ENCODE peak calls at places on chromosomes 11 and 22, in five cellular contexts. One of them, this sample, is unnamed.

GRCh38 chr11:117900144-117900651 is 23.7 kb upstream of the FXYD6 start:
- DNase-seq in IMR-90: no peak
- DNase-seq in caudate nucleus: no peak
- DNase-seq in aorta: no peak
- DNase-seq in left ventricle myocardium inferior: no peak
- DNase-seq in this sample: no peak

GRCh38 chr22:41397143-41397811 is 15.5 kb downstream of the TEF start:
- DNase-seq in left ventricle myocardium inferior: no peak
- DNase-seq in IMR-90: no peak
- DNase-seq in aorta: no peak
- DNase-seq in caudate nucleus: no peak
- DNase-seq in this sample: no peak

GRCh38 chr11:22829231-22830081 is at the start of gene SVIP:
- DNase-seq in aorta: peak
- DNase-seq in caudate nucleus: peak
- DNase-seq in IMR-90: peak
- DNase-seq in left ventricle myocardium inferior: peak
- DNase-seq in this sample: peak

GRCh38 chr11:93591247-93591898 is 48.2 kb upstream of the SMCO4 start:
- DNase-seq in left ventricle myocardium inferior: no peak
- DNase-seq in IMR-90: peak
- DNase-seq in caudate nucleus: no peak
- DNase-seq in aorta: no peak
- DNase-seq in this sample: no peak

GRCh38 chr22:34414467-34415440 is 494.5 kb upstream of the LARGE1 start:
- DNase-seq in aorta: no peak
- DNase-seq in caudate nucleus: no peak
- DNase-seq in left ventricle myocardium inferior: no peak
- DNase-seq in IMR-90: no peak
- DNase-seq in this sample: peak

GRCh38 chr11:118338637-118339061 is 3.9 kb downstream of the CD3D start:
- DNase-seq in IMR-90: no peak
- DNase-seq in left ventricle myocardium inferior: no peak
- DNase-seq in caudate nucleus: no peak
- DNase-seq in aorta: peak
- DNase-seq in this sample: no peak

GRCh38 chr11:61331636-61332035 is 1.3 kb downstream of the DDB1 start:
- DNase-seq in left ventricle myocardium inferior: no peak
- DNase-seq in caudate nucleus: no peak
- DNase-seq in IMR-90: no peak
- DNase-seq in aorta: no peak
- DNase-seq in this sample: no peak

GRCh38 chr11:66851698-66852465 is 5.0 kb upstream of the LRFN4 start:
- DNase-seq in IMR-90: no peak
- DNase-seq in left ventricle myocardium inferior: no peak
- DNase-seq in aorta: peak
- DNase-seq in caudate nucleus: no peak
- DNase-seq in this sample: no peak

GRCh38 chr22:44698531-44699421 is 3.2 kb upstream of the PRR5 start:
- DNase-seq in left ventricle myocardium inferior: no peak
- DNase-seq in caudate nucleus: no peak
- DNase-seq in IMR-90: peak
- DNase-seq in aorta: no peak
- DNase-seq in this sample: no peak

GRCh38 chr11:11382858-11383532 is 29.9 kb upstream of the CSNK2A3 start:
- DNase-seq in left ventricle myocardium inferior: no peak
- DNase-seq in aorta: no peak
- DNase-seq in IMR-90: no peak
- DNase-seq in caudate nucleus: no peak
- DNase-seq in this sample: no peak

GRCh38 chr11:78860720-78861422 is 286.2 kb upstream of the NARS2 start:
- DNase-seq in aorta: no peak
- DNase-seq in caudate nucleus: no peak
- DNase-seq in left ventricle myocardium inferior: no peak
- DNase-seq in IMR-90: peak
- DNase-seq in this sample: no peak

GRCh38 chr11:68610452-68611116 is 73.8 kb upstream of the GAL start:
- DNase-seq in IMR-90: peak
- DNase-seq in aorta: no peak
- DNase-seq in caudate nucleus: no peak
- DNase-seq in left ventricle myocardium inferior: no peak
- DNase-seq in this sample: no peak

GRCh38 chr11:65452806-65453490 is 30.4 kb downstream of the NEAT1 start:
- DNase-seq in aorta: no peak
- DNase-seq in left ventricle myocardium inferior: no peak
- DNase-seq in caudate nucleus: no peak
- DNase-seq in IMR-90: peak
- DNase-seq in this sample: no peak

DNA sequence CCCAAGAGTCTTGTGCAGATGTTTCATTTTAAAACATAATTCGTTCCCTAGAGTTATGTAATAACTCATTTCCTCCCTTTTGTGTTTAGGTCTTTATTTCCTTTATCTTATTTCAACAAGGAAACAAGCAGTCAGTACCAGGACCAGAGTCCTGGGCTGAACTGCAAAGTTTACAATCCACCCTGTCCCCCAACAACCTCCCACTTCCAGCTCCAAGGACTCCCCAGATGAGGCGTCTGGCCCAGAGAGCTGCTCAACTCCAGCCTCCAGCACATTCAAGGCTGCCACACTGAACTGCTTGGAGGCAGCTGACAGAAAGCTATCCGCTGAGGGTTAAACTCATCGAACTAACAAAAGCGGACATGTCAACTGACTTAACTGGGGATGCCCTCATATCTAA is 4.5 kb downstream of the POLDIP3 start:
- DNase-seq in left ventricle myocardium inferior: no peak
- DNase-seq in aorta: no peak
- DNase-seq in caudate nucleus: no peak
- DNase-seq in IMR-90: no peak
- DNase-seq in this sample: no peak
- H3K27ac ChIP-seq in left ventricle myocardium inferior: peak
- H3K27ac ChIP-seq in aorta: no peak
- H3K27ac ChIP-seq in caudate nucleus: peak
- H3K27ac ChIP-seq in IMR-90: peak
- H3K27ac ChIP-seq in this sample: peak

DNA sequence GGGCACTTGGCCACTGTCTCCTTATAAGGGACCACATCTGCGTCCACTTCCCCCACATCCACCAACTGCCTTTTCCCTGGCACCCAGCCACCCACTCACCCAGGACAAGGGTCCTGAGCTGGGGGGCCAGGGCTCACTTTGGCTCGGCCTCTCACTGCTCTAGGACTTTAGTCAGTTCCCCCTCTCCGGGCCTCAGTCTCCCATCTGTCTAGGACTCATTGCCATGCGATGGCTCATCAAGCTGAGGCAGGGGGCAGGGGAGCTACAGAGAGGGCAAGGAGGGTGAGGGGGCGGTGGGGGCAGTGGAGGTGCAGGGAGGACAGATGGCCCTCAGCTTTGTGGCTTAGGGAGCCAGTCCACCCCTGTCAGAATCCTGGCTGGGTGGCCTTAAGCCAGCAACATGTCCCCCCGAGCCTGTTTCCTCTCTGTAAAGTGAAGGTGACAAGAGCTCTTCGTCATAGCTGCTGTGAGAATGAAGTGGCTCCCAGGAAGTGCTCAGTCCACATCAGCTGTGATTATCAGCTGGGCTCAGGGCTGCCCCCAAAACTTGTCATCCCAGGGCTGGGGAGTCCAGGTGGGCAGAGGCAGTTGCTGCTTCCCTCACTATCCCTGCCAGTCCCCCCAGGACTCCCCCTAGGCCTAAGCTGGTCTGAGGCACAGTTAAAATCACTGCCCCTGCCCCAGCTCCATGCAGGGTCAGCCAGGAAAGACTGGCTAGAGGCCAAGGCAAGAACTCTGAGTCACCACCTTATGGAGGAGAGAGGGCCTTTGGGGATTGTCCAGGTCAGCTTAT is 14.9 kb downstream of the RAC2 start:
- DNase-seq in left ventricle myocardium inferior: no peak
- DNase-seq in caudate nucleus: no peak
- DNase-seq in IMR-90: peak
- DNase-seq in aorta: peak
- DNase-seq in this sample: no peak
- H3K27ac ChIP-seq in left ventricle myocardium inferior: no peak
- H3K27ac ChIP-seq in caudate nucleus: no peak
- H3K27ac ChIP-seq in IMR-90: peak
- H3K27ac ChIP-seq in aorta: no peak
- H3K27ac ChIP-seq in this sample: peak

GRCh38 chr22:40107756-40108437 is 69.8 kb upstream of the TNRC6B start:
- DNase-seq in caudate nucleus: no peak
- DNase-seq in IMR-90: peak
- DNase-seq in left ventricle myocardium inferior: no peak
- DNase-seq in aorta: no peak
- DNase-seq in this sample: peak
- H3K27ac ChIP-seq in caudate nucleus: no peak
- H3K27ac ChIP-seq in IMR-90: peak
- H3K27ac ChIP-seq in left ventricle myocardium inferior: peak
- H3K27ac ChIP-seq in aorta: no peak
- H3K27ac ChIP-seq in this sample: no peak

GRCh38 chr11:121450424-121450823 is 1.7 kb upstream of the SORL1 start:
- DNase-seq in left ventricle myocardium inferior: no peak
- DNase-seq in aorta: no peak
- DNase-seq in caudate nucleus: no peak
- DNase-seq in IMR-90: no peak
- DNase-seq in this sample: no peak
- H3K27ac ChIP-seq in left ventricle myocardium inferior: no peak
- H3K27ac ChIP-seq in aorta: no peak
- H3K27ac ChIP-seq in caudate nucleus: peak
- H3K27ac ChIP-seq in IMR-90: no peak
- H3K27ac ChIP-seq in this sample: no peak

GRCh38 chr11:59787255-59787588 is 23.4 kb downstream of the MRPL16 start:
- DNase-seq in IMR-90: no peak
- DNase-seq in caudate nucleus: no peak
- DNase-seq in aorta: no peak
- DNase-seq in left ventricle myocardium inferior: no peak
- DNase-seq in this sample: no peak
- H3K27ac ChIP-seq in IMR-90: peak
- H3K27ac ChIP-seq in caudate nucleus: no peak
- H3K27ac ChIP-seq in aorta: no peak
- H3K27ac ChIP-seq in left ventricle myocardium inferior: peak
- H3K27ac ChIP-seq in this sample: peak

GRCh38 chr22:18055619-18056160 is 22.1 kb upstream of the PEX26 start:
- DNase-seq in aorta: no peak
- DNase-seq in caudate nucleus: no peak
- DNase-seq in left ventricle myocardium inferior: no peak
- DNase-seq in IMR-90: no peak
- DNase-seq in this sample: no peak
- H3K27ac ChIP-seq in aorta: no peak
- H3K27ac ChIP-seq in caudate nucleus: peak
- H3K27ac ChIP-seq in left ventricle myocardium inferior: peak
- H3K27ac ChIP-seq in IMR-90: peak
- H3K27ac ChIP-seq in this sample: peak

GRCh38 chr11:1531961-1532586 is 40.0 kb downstream of the DUSP8 start:
- DNase-seq in caudate nucleus: peak
- DNase-seq in aorta: peak
- DNase-seq in IMR-90: no peak
- DNase-seq in left ventricle myocardium inferior: peak
- DNase-seq in this sample: peak
- H3K27ac ChIP-seq in caudate nucleus: peak
- H3K27ac ChIP-seq in aorta: no peak
- H3K27ac ChIP-seq in IMR-90: no peak
- H3K27ac ChIP-seq in left ventricle myocardium inferior: peak
- H3K27ac ChIP-seq in this sample: peak

GRCh38 chr11:126350811-126351210 is 4.7 kb upstream of the ST3GAL4 start:
- DNase-seq in left ventricle myocardium inferior: no peak
- DNase-seq in aorta: no peak
- DNase-seq in caudate nucleus: no peak
- DNase-seq in IMR-90: no peak
- DNase-seq in this sample: no peak
- H3K27ac ChIP-seq in left ventricle myocardium inferior: peak
- H3K27ac ChIP-seq in aorta: peak
- H3K27ac ChIP-seq in caudate nucleus: no peak
- H3K27ac ChIP-seq in IMR-90: no peak
- H3K27ac ChIP-seq in this sample: no peak

This sample was measured in epithelial cell of prostate.